ENCODE peak calls at places on chromosomes 3 and 15, in seven cellular contexts. D, K, F, A, I, N and M are unnamed samples.

GRCh38 chr3:176513604-176514003 is 683.7 kb downstream of the TBL1XR1 start:
- DNase-seq in D (no peak), K (no peak), F (no peak), A (no peak), I (no peak), N (no peak), M (no peak)

GRCh38 chr3:23071306-23071705 is 131.8 kb upstream of the UBE2E2 start:
- DNase-seq in D (no peak), K (no peak), F (no peak), A (no peak), I (no peak), N (no peak), M (no peak)

GRCh38 chr3:59486468-59486964 is 436.7 kb upstream of the CFAP20DC start:
- DNase-seq in D (no peak), K (no peak), F (no peak), A (no peak), I (no peak), N (no peak), M (no peak)

GRCh38 chr3:131361464-131362421 is 19.8 kb upstream of the NUDT16 start:
- DNase-seq in D (peak; percentile 95), K (peak; percentile 88), F (peak; percentile 56), A (peak; percentile 83), I (peak; percentile 79), N (peak; percentile 55), M (peak; percentile 84)

GRCh38 chr15:29986946-29987345 is 95.8 kb upstream of the GOLGA8J start:
- DNase-seq in D (no peak), K (no peak), F (no peak), A (no peak), I (no peak), N (no peak), M (no peak)

GRCh38 chr3:10017636-10018292 is 8.5 kb upstream of the FANCD2 start:
- DNase-seq in D (no peak), K (peak; percentile 74), F (no peak), A (no peak), I (no peak), N (peak; percentile 88), M (no peak)

GRCh38 chr3:155382396-155383042 is 89.0 kb upstream of the STRIT1 start:
- DNase-seq in D (peak; percentile 76), K (peak; percentile 91), F (peak; percentile 64), A (peak; percentile 77), I (peak; percentile 26), N (peak; percentile 83), M (peak; percentile 22)

GRCh38 chr3:126102530-126102951 is 18.6 kb upstream of the SLC41A3 start:
- DNase-seq in D (peak; percentile 62), K (no peak), F (no peak), A (no peak), I (peak; percentile 25), N (peak; percentile 71), M (no peak)

GRCh38 chr3:9214599-9214998 is 34.8 kb downstream of the SRGAP3 start:
- DNase-seq in D (no peak), K (peak; percentile 82), F (no peak), A (no peak), I (no peak), N (peak; percentile 77), M (no peak)

GRCh38 chr15:65095011-65095746 is 18.6 kb downstream of the KBTBD13 start:
- DNase-seq in D (peak; percentile 47), K (no peak), F (no peak), A (no peak), I (no peak), N (no peak), M (peak; percentile 49)

DNA sequence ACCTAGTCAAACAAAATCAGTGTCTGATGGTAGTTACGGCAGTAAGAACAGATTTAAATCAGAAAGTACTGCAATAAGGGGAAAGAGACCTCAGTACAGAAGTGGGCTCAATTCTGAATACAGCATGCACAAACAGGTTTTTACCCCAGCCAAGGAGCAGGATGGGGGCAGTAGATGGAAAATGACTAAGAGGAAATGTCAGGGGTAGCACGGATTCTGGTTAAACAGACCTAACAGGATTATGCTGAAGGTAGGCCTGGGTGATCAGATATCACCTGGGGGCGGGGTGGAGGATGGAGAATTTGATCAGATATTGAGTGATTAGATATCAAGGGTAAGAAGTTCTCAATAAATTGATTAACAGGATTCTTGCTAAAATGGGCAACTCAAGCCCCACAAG is 19.0 kb downstream of the MESD start:
- DNase-seq in D (no peak), K (peak; percentile 76), F (no peak), A (no peak), I (peak; percentile 0), N (no peak), M (no peak)
- H3K4me1 ChIP-seq in D (no peaks in the 10 kb centered on the region), K (peaks cover 19% of the 10 kb centered on the region), F (peaks cover 21% of the 10 kb centered on the region), A (peaks cover 4% of the 10 kb centered on the region), I (no peaks in the 10 kb centered on the region), N (peaks cover 13% of the 10 kb centered on the region), M (peaks cover 5% of the 10 kb centered on the region)

DNA sequence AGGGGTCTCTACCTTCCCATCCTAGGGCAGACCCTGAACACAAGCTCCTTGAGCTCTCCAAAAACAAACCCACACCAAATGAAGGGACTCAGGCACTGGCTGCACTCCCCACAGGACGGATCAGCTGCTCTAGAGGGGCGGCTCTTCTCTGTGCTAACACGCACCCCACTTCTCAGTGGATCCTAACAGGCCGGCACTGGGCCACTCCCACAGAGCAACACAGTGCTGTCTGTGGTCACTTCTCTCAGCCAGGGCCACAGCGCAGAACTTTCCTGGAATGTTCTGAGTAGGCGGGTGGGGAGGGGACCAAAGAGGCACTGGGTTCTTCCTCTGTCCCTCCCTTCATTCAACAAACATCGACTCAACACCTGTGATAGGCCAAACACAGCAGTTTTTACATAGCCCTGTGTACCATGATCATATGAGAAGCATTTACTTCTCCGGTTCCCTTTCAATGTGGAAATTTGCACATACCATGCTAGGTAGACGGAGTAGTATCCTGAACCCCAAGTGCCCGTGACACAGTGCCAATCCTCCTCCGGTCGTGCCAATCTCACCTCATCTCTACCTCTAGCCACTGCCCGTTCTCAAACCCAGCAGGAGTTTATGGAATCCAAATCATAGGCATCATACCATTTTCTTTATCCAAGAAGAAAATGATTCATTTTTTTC is 98.1 kb downstream of the LRIG1 start:
- DNase-seq in D (no peak), K (no peak), F (no peak), A (no peak), I (peak; percentile 66), N (peak; percentile 50), M (no peak)
- H3K4me1 ChIP-seq in D (peaks cover 40% of the 10 kb centered on the region), K (no peaks in the 10 kb centered on the region), F (peaks cover 86% of the 10 kb centered on the region), A (peaks cover 60% of the 10 kb centered on the region), I (no peaks in the 10 kb centered on the region), N (peaks cover 26% of the 10 kb centered on the region), M (peaks cover 8% of the 10 kb centered on the region)

GRCh38 chr3:197468167-197468566 is 87.6 kb downstream of the BDH1 start:
- DNase-seq in D (no peak), K (no peak), F (no peak), A (no peak), I (no peak), N (no peak), M (no peak)
- H3K4me1 ChIP-seq in D (peaks cover 24% of the 10 kb centered on the region), K (peaks cover 18% of the 10 kb centered on the region), F (peaks cover 33% of the 10 kb centered on the region), A (peaks cover 11% of the 10 kb centered on the region), I (no peaks in the 10 kb centered on the region), N (peaks cover 44% of the 10 kb centered on the region), M (peaks cover 16% of the 10 kb centered on the region)

GRCh38 chr3:37943631-37944242 is 46.8 kb upstream of the VILL start:
- DNase-seq in D (no peak), K (no peak), F (no peak), A (no peak), I (no peak), N (no peak), M (no peak)
- H3K4me1 ChIP-seq in D (peaks cover 82% of the 10 kb centered on the region), K (peaks cover 21% of the 10 kb centered on the region), F (peaks cover 91% of the 10 kb centered on the region), A (peaks cover 57% of the 10 kb centered on the region), I (peaks cover 23% of the 10 kb centered on the region), N (peaks cover 29% of the 10 kb centered on the region), M (peaks cover 39% of the 10 kb centered on the region)

DNA sequence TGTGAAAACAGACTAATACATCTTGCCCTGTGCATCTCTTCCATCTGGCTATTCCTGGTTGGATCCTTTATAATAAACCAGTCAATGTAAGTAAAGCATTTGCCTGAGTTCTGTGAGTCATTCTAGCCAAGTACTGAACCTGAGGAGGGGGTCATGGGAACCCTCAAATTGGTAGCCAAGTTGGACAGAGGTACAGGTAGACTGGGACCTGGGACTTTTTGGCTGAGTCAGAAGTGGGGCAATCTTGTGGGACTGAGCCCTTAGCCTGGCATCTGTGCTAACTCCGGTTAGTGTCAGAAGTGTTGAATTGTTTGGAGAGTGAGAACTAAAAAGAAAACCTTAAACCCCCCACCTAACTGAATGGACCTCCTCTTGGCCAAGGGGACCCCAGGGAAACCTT is 21.0 kb upstream of the LIMD1 start:
- DNase-seq in D (no peak), K (no peak), F (no peak), A (no peak), I (no peak), N (no peak), M (no peak)
- H3K4me1 ChIP-seq in D (no peaks in the 10 kb centered on the region), K (peaks cover 7% of the 10 kb centered on the region), F (peaks cover 30% of the 10 kb centered on the region), A (peaks cover 29% of the 10 kb centered on the region), I (no peaks in the 10 kb centered on the region), N (no peaks in the 10 kb centered on the region), M (peaks cover 1% of the 10 kb centered on the region)

GRCh38 chr3:147351301-147351700 is 55.0 kb downstream of the ZIC4 start:
- DNase-seq in D (no peak), K (no peak), F (no peak), A (no peak), I (no peak), N (no peak), M (no peak)
- H3K4me1 ChIP-seq in D (no peaks in the 10 kb centered on the region), K (no peaks in the 10 kb centered on the region), F (peaks cover 6% of the 10 kb centered on the region), A (peaks cover 7% of the 10 kb centered on the region), I (no peaks in the 10 kb centered on the region), N (no peaks in the 10 kb centered on the region), M (no peaks in the 10 kb centered on the region)

DNA sequence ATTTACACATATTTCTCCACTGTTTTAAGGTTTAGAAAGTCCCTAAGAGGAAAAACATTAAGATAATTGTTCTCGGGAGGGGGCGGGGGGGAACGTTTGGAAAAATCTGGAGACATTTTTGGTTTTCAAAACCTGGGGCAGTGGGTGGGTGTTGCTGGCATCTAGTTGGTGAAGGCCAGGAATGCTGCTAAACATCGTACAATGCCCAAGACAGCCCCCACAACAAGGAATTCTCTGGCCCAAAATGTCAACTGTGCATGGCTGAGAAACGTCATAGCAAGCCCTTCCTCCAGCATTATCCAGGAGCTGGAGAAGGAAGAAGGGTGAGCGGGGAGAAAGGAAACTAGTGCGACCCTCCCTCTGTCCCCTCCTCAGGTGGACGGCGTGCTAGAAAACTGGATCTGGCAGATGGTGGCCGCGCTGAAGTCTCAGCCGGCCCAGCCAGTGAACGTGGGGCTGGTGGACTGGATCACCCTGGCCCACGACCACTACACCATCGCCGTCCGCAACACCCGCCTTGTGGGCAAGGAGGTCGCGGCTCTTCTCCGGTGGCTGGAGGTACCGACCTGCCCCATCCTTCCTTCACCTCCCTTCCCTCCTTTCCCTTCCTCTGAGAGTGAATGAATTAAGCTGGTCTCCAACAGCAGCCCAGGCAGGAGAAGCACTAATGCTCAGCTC is 109.8 kb downstream of the LIPC start:
- DNase-seq in D (no peak), K (no peak), F (no peak), A (no peak), I (no peak), N (no peak), M (no peak)
- H3K4me1 ChIP-seq in D (no peaks in the 10 kb centered on the region), K (peaks cover 3% of the 10 kb centered on the region), F (peaks cover 6% of the 10 kb centered on the region), A (peaks cover 8% of the 10 kb centered on the region), I (no peaks in the 10 kb centered on the region), N (peaks cover 4% of the 10 kb centered on the region), M (no peaks in the 10 kb centered on the region)